ENCODE peak calls at places on chromosomes 16 and 17, in four cellular contexts. One of them, this sample, is unnamed.

GRCh38 chr16:2840914-2841313 is 10.8 kb downstream of the ZG16B start:
- DNase-seq in HepG2: no peak
- DNase-seq in GM12878: no peak
- DNase-seq in K562: no peak
- DNase-seq in this sample: no peak

GRCh38 chr17:3698139-3698538 is 2.2 kb upstream of the P2RX5 start:
- DNase-seq in HepG2: no peak
- DNase-seq in K562: no peak
- DNase-seq in GM12878: no peak
- DNase-seq in this sample: no peak

GRCh38 chr17:73309727-73310555 is 1.9 kb downstream of the CDC42EP4 start:
- DNase-seq in K562: no peak
- DNase-seq in GM12878: no peak
- DNase-seq in HepG2: no peak
- DNase-seq in this sample: no peak

GRCh38 chr17:61247438-61247837 is 152.2 kb upstream of the TBX2 start:
- DNase-seq in HepG2: no peak
- DNase-seq in GM12878: no peak
- DNase-seq in K562: no peak
- DNase-seq in this sample: no peak

GRCh38 chr17:49434821-49435581 is 20.3 kb upstream of the PHB1 start:
- DNase-seq in K562: peak; percentile 95
- DNase-seq in HepG2: peak; percentile 74
- DNase-seq in GM12878: no peak
- DNase-seq in this sample: peak; percentile 84

GRCh38 chr17:72116692-72117469 is 3.9 kb upstream of the SOX9 start:
- DNase-seq in K562: no peak
- DNase-seq in HepG2: no peak
- DNase-seq in GM12878: no peak
- DNase-seq in this sample: no peak

GRCh38 chr17:36133629-36134259 is 30.1 kb downstream of the CCL4 start:
- DNase-seq in K562: no peak
- DNase-seq in GM12878: no peak
- DNase-seq in HepG2: peak; percentile 81
- DNase-seq in this sample: no peak

GRCh38 chr16:57138281-57138935 is 46.0 kb downstream of the CPNE2 start:
- DNase-seq in GM12878: no peak
- DNase-seq in K562: no peak
- DNase-seq in HepG2: no peak
- DNase-seq in this sample: no peak

GRCh38 chr17:7971651-7972050 is 30.8 kb upstream of the GUCY2D start:
- DNase-seq in HepG2: no peak
- DNase-seq in K562: no peak
- DNase-seq in GM12878: no peak
- DNase-seq in this sample: no peak

GRCh38 chr16:70704586-70704985 is 18.7 kb upstream of the MTSS2 start:
- DNase-seq in K562: no peak
- DNase-seq in GM12878: no peak
- DNase-seq in HepG2: no peak
- DNase-seq in this sample: no peak

GRCh38 chr16:5850632-5851175 is 753.1 kb upstream of the EEF2KMT start:
- DNase-seq in GM12878: no peak
- DNase-seq in K562: no peak
- DNase-seq in HepG2: no peak
- DNase-seq in this sample: no peak

GRCh38 chr17:62627219-62627903 is at the start of gene MRC2:
- DNase-seq in GM12878: no peak
- DNase-seq in K562: peak; percentile 75
- DNase-seq in HepG2: no peak
- DNase-seq in this sample: peak; percentile 69

GRCh38 chr16:70304892-70305448 is 6.0 kb downstream of the DDX19B start:
- DNase-seq in K562: no peak
- DNase-seq in HepG2: no peak
- DNase-seq in GM12878: no peak
- DNase-seq in this sample: no peak

GRCh38 chr17:74605361-74605760 is 13.3 kb upstream of the CD300LD start:
- DNase-seq in GM12878: no peak
- DNase-seq in HepG2: no peak
- DNase-seq in K562: no peak
- DNase-seq in this sample: no peak

GRCh38 chr16:31532120-31532519 is 4.4 kb downstream of the AHSP start:
- DNase-seq in HepG2: no peak
- DNase-seq in K562: no peak
- DNase-seq in GM12878: no peak
- DNase-seq in this sample: no peak

GRCh38 chr17:47690121-47690520 is 3.8 kb upstream of the TBKBP1 start:
- DNase-seq in GM12878: no peak
- DNase-seq in HepG2: no peak
- DNase-seq in K562: no peak
- DNase-seq in this sample: no peak

GRCh38 chr17:58147930-58148434 is at the start of gene OR4D1:
- DNase-seq in K562: no peak
- DNase-seq in GM12878: no peak
- DNase-seq in HepG2: no peak
- DNase-seq in this sample: no peak

GRCh38 chr16:30660424-30661251 is 2.4 kb downstream of the FBRS start:
- DNase-seq in HepG2: no peak
- DNase-seq in GM12878: no peak
- DNase-seq in K562: peak; percentile 9
- DNase-seq in this sample: no peak

GRCh38 chr16:57736419-57737281 is 1.1 kb downstream of the KATNB1 start:
- DNase-seq in HepG2: peak; percentile 86
- DNase-seq in GM12878: no peak
- DNase-seq in K562: peak; percentile 53
- DNase-seq in this sample: peak; percentile 64

GRCh38 chr17:73069846-73070245 is 22.6 kb downstream of the SLC39A11 start:
- DNase-seq in GM12878: no peak
- DNase-seq in HepG2: no peak
- DNase-seq in K562: no peak
- DNase-seq in this sample: no peak

GRCh38 chr17:40069751-40070643 is 7.2 kb downstream of the THRA start:
- DNase-seq in K562: peak; percentile 53
- DNase-seq in GM12878: no peak
- DNase-seq in HepG2: no peak
- DNase-seq in this sample: no peak

GRCh38 chr17:73681946-73682345 is 37.7 kb upstream of the SDK2 start:
- DNase-seq in HepG2: no peak
- DNase-seq in K562: no peak
- DNase-seq in GM12878: no peak
- DNase-seq in this sample: no peak

DNA sequence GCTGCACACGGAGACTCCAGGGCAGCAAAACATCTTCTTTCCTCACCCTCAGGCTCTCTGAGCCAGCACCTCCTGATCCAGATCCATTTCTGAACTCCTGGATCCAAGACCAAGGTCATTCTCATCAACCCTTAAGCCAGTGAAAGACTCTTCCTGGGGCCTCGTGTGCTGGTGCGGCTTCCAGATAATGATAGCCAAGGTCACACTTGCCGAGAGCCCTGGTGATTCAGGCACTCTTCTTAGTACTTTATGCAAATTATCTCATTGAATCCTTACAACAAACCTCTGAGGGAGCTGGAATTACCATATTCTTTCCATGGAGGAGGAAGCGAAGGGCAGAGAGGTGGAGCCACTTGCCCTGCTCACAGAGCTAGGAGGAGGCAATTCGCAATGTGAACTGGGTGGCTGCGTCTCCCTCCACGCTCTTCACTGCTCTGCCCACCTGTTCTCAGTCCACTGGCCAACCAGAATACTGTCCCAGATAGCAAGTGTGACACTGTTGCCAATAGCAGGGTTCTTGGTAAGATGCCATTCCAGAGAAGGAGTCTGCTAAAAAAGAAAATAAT is 409.6 kb downstream of the SNX29 start:
- DNase-seq in GM12878: no peak
- DNase-seq in K562: no peak
- DNase-seq in HepG2: no peak
- DNase-seq in this sample: no peak
- TF ChIP-seq FOXM1 in GM12878: no peak
- TF ChIP-seq FOXM1 in K562: no peak
- TF ChIP-seq FOXM1 in HepG2: no peak
- TF ChIP-seq FOXM1 in this sample: no peak

DNA sequence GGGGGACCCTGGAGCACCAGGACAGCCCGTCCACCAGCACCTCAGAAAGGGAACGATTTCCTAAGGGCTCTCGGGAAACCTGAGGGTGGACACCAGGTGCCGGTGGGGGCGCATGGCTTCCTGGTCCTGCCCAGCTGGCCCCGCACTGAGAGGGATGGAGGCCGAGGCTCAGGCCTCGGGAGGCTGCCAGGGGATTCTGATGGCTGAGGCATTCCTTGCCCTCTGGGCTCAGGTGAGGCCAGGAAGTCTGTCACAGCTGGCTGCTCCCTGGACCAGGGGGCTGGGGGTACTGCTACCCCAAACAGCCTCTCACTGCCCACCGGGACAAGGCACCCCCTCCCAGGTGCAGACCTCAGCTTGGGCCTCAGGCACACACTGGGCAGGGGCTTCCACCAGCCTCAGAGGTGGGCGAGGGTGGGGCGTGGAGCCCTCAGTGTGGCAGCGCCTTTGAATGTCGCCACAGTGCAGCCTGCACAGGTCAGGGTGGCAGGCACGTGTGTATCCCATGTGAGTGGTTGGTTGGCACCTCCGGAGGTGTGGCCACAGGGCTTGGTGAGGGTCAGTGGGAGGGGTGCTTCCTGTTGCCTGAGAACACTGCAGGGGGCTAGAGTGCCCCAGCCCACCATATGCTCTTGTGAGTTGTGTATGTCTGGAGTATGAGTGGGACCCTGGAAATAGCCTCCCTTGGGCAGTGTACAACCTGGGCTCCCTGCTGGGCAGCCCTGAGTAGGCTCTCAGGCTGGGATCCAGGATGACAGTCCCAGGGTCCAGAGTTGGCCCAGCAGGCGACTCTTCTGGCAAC is 3.9 kb upstream of the FSCN2 start:
- DNase-seq in K562: no peak
- DNase-seq in GM12878: no peak
- DNase-seq in HepG2: no peak
- DNase-seq in this sample: no peak
- TF ChIP-seq FOXK2 in K562: no peak
- TF ChIP-seq FOXK2 in GM12878: no peak
- TF ChIP-seq FOXK2 in HepG2: no peak
- TF ChIP-seq FOXK2 in this sample: no peak

DNA sequence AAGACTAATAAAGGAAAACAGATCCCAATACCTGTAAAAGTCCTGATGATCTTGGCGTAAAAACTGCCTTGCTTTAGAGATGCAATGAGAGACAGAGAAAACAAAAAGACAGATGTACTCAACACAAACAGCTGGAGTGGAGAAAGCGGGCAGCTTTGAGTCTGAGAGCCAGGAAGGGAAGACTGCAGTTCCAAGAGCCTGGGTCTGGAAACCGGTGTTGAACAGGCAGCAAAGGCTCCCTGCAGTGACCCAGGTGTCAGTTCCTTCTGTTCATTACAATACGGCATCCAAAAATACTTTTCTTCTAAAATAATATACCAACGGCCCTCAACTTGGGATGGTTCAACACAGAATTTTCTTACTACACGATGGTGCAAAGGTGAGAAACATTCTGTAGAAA is 29.6 kb downstream of the VPS53 start:
- DNase-seq in HepG2: no peak
- DNase-seq in GM12878: no peak
- DNase-seq in K562: no peak
- DNase-seq in this sample: no peak
- TF ChIP-seq FOXM1 in HepG2: no peak
- TF ChIP-seq FOXM1 in GM12878: no peak
- TF ChIP-seq FOXM1 in K562: no peak
- TF ChIP-seq FOXM1 in this sample: no peak

GRCh38 chr16:84471316-84471715 is 33.1 kb downstream of the MEAK7 start:
- DNase-seq in K562: no peak
- DNase-seq in GM12878: no peak
- DNase-seq in HepG2: no peak
- DNase-seq in this sample: no peak
- TF ChIP-seq FOXK2 in K562: no peak
- TF ChIP-seq FOXK2 in GM12878: no peak
- TF ChIP-seq FOXK2 in HepG2: no peak
- TF ChIP-seq FOXK2 in this sample: no peak

DNA sequence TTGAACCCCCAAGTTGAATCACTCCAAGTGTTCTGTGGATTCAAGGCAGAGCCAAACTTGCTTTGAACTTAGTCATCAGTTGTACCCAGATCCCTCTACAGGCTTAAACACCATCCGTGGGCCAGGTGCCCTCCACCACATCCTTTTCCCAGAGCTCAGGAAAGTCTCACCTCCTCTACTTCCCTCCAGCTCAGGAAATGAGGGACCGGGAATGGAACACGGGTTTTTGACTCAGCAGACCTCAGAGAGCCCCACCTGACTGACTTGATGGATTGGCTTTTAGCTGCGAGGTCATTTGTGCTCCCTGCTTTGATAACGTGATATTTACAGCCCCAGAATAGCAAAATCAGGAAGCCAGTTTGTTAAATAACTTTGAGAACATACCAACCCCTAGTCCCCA is 20.1 kb downstream of the GID4 start:
- DNase-seq in GM12878: no peak
- DNase-seq in HepG2: no peak
- DNase-seq in K562: no peak
- DNase-seq in this sample: no peak
- TF ChIP-seq FOXM1 in GM12878: no peak
- TF ChIP-seq FOXM1 in HepG2: no peak
- TF ChIP-seq FOXM1 in K562: no peak
- TF ChIP-seq FOXM1 in this sample: no peak